ENCODE peak calls at places on chromosomes 11 and 22, in seven cellular contexts. C is neural progenitor cell, Q is fibroblast of lung, D is body of pancreas, E is psoas muscle, G is OCI-LY7, P is keratinocyte. F is an unnamed sample.

GRCh38 chr11:75281469-75282095 is 41.0 kb downstream of the TPBGL start:
- DNase-seq in E (no peak), G (no peak), C (no peak), D (no peak), P (no peak), Q (no peak), F (no peak)

GRCh38 chr22:17638182-17638431 is 450 bp upstream of the BCL2L13 start:
- DNase-seq in G (peak; percentile 37), P (no peak), D (no peak), E (no peak), C (no peak), Q (no peak), F (no peak)

GRCh38 chr11:132058211-132058772 is 687.9 kb downstream of the NTM start:
- DNase-seq in D (no peak), E (no peak), G (no peak), Q (peak; percentile 85), C (no peak), P (no peak), F (peak; percentile 62)

GRCh38 chr11:6618117-6619020 is 853 bp downstream of the TPP1 start:
- DNase-seq in C (no peak), D (no peak), E (no peak), Q (peak; percentile 83), G (peak; percentile 12), P (peak; percentile 45), F (peak; percentile 65)

GRCh38 chr22:30308096-30308495 is 18.6 kb downstream of the TBC1D10A start:
- DNase-seq in E (no peak), D (no peak), Q (no peak), C (no peak), G (no peak), P (no peak), F (no peak)

GRCh38 chr11:34637303-34637702 is 16.4 kb downstream of the EHF start:
- DNase-seq in E (no peak), Q (no peak), D (no peak), P (no peak), G (no peak), C (no peak), F (no peak)

GRCh38 chr11:128862913-128863660 is 4.0 kb downstream of the KCNJ1 start:
- DNase-seq in G (no peak), D (no peak), P (no peak), E (no peak), Q (peak; percentile 69), C (no peak), F (peak; percentile 60)

GRCh38 chr11:62706841-62707240 is 383 bp downstream of the BSCL2 start:
- DNase-seq in Q (no peak), D (no peak), G (no peak), P (no peak), C (no peak), E (no peak), F (no peak)

GRCh38 chr22:42064629-42065028 is 6.0 kb downstream of the NAGA start:
- DNase-seq in G (no peak), D (no peak), E (no peak), C (no peak), Q (no peak), P (no peak), F (no peak)

GRCh38 chr11:2120359-2121100 is 18.7 kb downstream of the IGF2 start:
- DNase-seq in D (no peak), E (no peak), G (no peak), Q (peak; percentile 15), P (no peak), C (no peak), F (no peak)

GRCh38 chr11:20397281-20397680 is 9.8 kb downstream of the PRMT3 start:
- DNase-seq in D (no peak), E (no peak), Q (peak; percentile 48), P (no peak), G (peak; percentile 40), C (peak; percentile 61), F (peak; percentile 70)

GRCh38 chr22:42433754-42434153 is 1.6 kb upstream of the NFAM1 start:
- DNase-seq in C (no peak), D (no peak), G (no peak), E (no peak), Q (no peak), P (no peak), F (no peak)

GRCh38 chr11:71451596-71452353 is 1.2 kb upstream of the NADSYN1 start:
- DNase-seq in Q (no peak), C (peak; percentile 44), E (no peak), D (peak; percentile 33), G (peak; percentile 57), P (no peak), F (no peak)

GRCh38 chr11:71448257-71449161 is at the start of gene DHCR7:
- DNase-seq in P (peak; percentile 73), C (peak; percentile 98), Q (peak; percentile 94), E (peak; percentile 95), D (peak; percentile 95), G (peak; percentile 97), F (peak; percentile 94)

GRCh38 chr11:71452354-71453020 is 516 bp upstream of the NADSYN1 start:
- DNase-seq in P (peak; percentile 5), E (no peak), G (peak; percentile 70), C (peak; percentile 67), D (peak; percentile 56), Q (peak; percentile 33), F (peak; percentile 72)

GRCh38 chr11:71449596-71449995 is 1.4 kb upstream of the DHCR7 start:
- DNase-seq in E (no peak), D (no peak), C (peak; percentile 8), Q (no peak), G (peak; percentile 21), P (no peak), F (no peak)

DNA sequence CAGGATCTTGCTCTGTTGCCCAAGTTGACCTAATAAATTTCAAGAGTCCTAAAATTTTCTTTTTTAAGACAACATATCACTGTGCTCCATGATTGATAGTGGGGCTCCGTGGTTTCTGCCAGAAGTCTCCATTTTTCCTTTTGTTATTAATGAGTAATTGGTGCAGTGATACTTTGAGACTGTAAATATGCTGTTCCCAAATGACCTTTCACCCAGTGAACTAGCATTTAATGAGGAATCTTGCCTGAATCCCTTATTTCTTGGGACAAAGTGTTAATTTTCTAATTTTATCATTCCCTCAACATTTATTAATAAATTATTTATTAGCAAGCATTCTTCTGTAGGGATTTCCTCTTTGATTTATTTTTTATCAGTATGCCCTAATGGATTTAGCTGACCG is 2.3 kb upstream of the DHCR7 start:
- DNase-seq in G (no peak), C (no peak), E (no peak), P (no peak), Q (no peak), D (no peak), F (no peak)
- H3K4me3 ChIP-seq in G (no peak overlapping the region), C (no peak overlapping the region), E (no peak overlapping the region), P (no peak overlapping the region), Q (no peak overlapping the region), D (no peak overlapping the region), F (no peak overlapping the region)

GRCh38 chr22:20771918-20772625 is 1.8 kb upstream of the SERPIND1 start:
- DNase-seq in C (peak; percentile 46), P (no peak), G (no peak), E (no peak), D (no peak), Q (no peak), F (no peak)
- TF ChIP-seq CTCF in C (peak; percentile 39), P (peak; percentile 2), G (no peak), E (no peak), D (no peak), Q (no peak), F (peak; percentile 13)

DNA sequence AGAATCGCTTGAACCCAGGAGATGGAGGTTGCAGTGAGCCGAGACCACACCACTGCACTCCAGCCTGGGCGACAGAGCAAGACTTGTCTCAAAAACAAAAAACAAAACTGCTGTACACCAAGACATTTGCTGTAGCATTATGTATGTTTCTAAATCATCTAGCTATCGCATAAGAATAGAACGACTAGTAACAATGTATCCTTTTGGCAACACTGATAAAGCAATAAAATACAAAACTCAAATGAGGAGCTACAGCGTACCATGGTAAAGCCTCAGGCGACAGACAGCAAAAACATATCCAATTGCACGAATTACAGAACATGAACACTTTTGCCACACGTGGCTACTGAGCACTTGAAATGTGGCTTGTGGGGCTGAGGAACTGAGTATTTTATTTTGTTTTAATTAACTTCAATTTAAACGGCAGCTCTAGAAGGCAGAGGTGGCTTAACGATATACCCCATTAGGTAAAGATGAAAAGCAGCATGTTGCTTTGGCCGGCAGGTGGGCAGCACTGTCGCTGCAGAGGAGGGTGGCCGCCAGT is 2.3 kb downstream of the TUBGCP6 start:
- DNase-seq in Q (no peak), C (no peak), E (no peak), G (no peak), P (no peak), D (no peak), F (no peak)
- H3K4me3 ChIP-seq in Q (peak overlapping the region; percentile 66), C (peak overlapping the region; percentile 94), E (peak overlapping the region; percentile 98), G (peak overlapping the region; percentile 81), P (peak overlapping the region; percentile 84), D (no peak overlapping the region), F (peak overlapping the region; percentile 30)

GRCh38 chr11:32893091-32893946 is 708 bp downstream of the QSER1 start:
- DNase-seq in Q (peak; percentile 46), E (peak; percentile 50), G (peak; percentile 80), P (no peak), D (peak; percentile 53), C (peak; percentile 92), F (peak; percentile 46)
- TF ChIP-seq CTCF in Q (peak; percentile 43), E (peak; percentile 51), G (peak; percentile 80), P (peak; percentile 59), D (peak; percentile 42), C (peak; percentile 71), F (peak; percentile 37)

DNA sequence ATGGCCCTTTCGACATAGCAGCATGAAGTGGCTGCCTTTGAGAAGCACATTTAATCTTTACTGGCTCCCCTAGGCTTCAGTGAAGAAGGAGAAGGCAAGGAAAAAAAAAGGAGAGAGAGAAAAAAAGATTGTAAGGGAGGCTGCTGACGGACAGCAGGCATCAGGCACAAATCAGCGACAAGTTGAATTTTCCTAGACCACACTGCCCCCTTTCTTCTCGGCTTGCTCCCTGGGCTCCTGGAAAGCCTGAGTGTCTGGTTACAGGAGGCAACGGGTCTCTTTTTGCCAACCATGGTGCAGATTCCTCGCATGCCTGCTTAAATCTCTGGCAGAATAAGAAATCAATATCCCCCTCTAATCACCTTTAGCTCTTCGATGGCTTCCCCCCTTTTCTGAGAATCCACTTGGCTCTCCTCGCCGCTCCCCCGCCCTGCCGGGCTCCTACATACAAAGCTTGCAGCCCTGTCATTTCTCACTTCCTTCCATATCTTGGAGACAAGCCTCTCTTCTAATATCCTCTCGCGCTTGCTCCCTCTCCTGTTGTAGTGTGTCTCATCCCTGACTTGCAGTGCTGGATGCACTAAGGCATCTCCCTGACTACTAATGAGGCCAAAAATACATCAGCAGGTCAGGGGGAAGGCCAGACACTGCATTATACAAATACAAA is 14.3 kb downstream of the BLID start:
- DNase-seq in D (peak; percentile 41), G (no peak), Q (peak; percentile 91), E (peak; percentile 49), P (no peak), C (peak; percentile 86), F (peak; percentile 81)
- H3K4me3 ChIP-seq in D (no peak overlapping the region), G (no peak overlapping the region), Q (peak overlapping the region; percentile 92), E (peak overlapping the region; percentile 76), P (no peak overlapping the region), C (peak overlapping the region; percentile 49), F (peak overlapping the region; percentile 61)

DNA sequence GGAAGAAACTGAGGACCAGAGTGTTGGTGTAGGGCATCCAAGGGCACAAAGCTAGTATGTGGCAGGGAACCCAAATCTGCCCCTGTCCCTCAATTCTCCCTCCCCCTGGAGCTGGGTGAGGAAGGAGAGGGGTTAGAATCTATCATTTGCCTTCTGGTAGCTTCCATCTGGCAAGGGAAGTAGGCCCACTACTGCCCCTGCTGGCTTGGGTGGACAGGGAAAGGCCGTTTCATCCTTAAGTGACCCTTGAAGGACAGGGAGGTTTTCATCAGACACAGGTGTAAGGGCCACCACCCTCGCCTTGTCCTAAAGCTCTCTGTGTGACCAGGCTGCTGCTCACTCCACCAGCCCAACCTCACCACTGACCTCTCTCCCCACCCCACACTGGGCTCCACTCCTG is 22.1 kb downstream of the NECTIN1 start:
- DNase-seq in Q (no peak), D (no peak), C (peak; percentile 45), E (no peak), G (no peak), P (no peak), F (no peak)
- TF ChIP-seq CTCF in Q (peak; percentile 30), D (peak; percentile 12), C (peak; percentile 42), E (no peak), G (no peak), P (peak; percentile 47), F (peak; percentile 26)